ENCODE peak calls at places on chromosomes 7 and 10, in seven cellular contexts. L is HepG2, I is GM12878, Z is K562, P is H1, M is HCT116, H is SK-N-SH. E is an unnamed sample.
A peak's percentile ranks its signal among the peaks of the same experiment; 100 is the strongest.

GRCh38 chr10:8998751-8999150 is 944.3 kb downstream of the GATA3 start:
- DNase-seq in L (no peak), H (no peak), P (no peak), I (no peak), M (no peak), Z (no peak), E (no peak)

GRCh38 chr7:137626469-137627067 is 220.2 kb downstream of the DGKI start:
- DNase-seq in Z (peak; percentile 81), I (peak; percentile 12), M (peak; percentile 31), L (peak; percentile 36), P (peak; percentile 85), H (peak; percentile 41), E (peak; percentile 23)

GRCh38 chr10:132314336-132314735 is 6.6 kb upstream of the STK32C start:
- DNase-seq in H (no peak), M (no peak), P (no peak), L (no peak), I (no peak), Z (no peak), E (no peak)

GRCh38 chr7:103593691-103594090 is 147.7 kb upstream of the SLC26A5 start:
- DNase-seq in L (no peak), P (no peak), Z (no peak), I (no peak), H (no peak), M (no peak), E (no peak)

GRCh38 chr7:50396856-50397255 is 53.3 kb downstream of the FIGNL1 start:
- DNase-seq in L (no peak), H (no peak), P (no peak), M (no peak), Z (no peak), I (no peak), E (no peak)

GRCh38 chr10:79331709-79332108 is 15.6 kb upstream of the PPIF start:
- DNase-seq in H (no peak), L (no peak), Z (peak; percentile 33), P (no peak), M (no peak), I (peak; percentile 81), E (no peak)

GRCh38 chr7:30285067-30285530 is 702 bp downstream of the ZNRF2 start:
- DNase-seq in I (no peak), P (no peak), H (peak; percentile 74), M (no peak), Z (no peak), L (no peak), E (no peak)

GRCh38 chr7:30992414-30992813 is 28.7 kb downstream of the GHRHR start:
- DNase-seq in H (no peak), M (no peak), L (no peak), P (no peak), I (no peak), Z (no peak), E (no peak)

GRCh38 chr10:125063256-125063945 is 97.0 kb downstream of the CTBP2 start:
- DNase-seq in I (no peak), M (no peak), Z (no peak), L (no peak), H (no peak), P (no peak), E (no peak)

GRCh38 chr10:127797339-127797738 is 60.4 kb downstream of the FOXI2 start:
- DNase-seq in M (no peak), I (no peak), L (peak; percentile 8), Z (no peak), P (no peak), H (peak; percentile 4), E (no peak)

GRCh38 chr10:50260791-50261281 is 9.5 kb upstream of the ASAH2 start:
- DNase-seq in L (peak; percentile 53), P (no peak), Z (peak; percentile 37), H (no peak), M (no peak), I (peak; percentile 71), E (no peak)

GRCh38 chr10:119516381-119517234 is 25.9 kb downstream of the RGS10 start:
- DNase-seq in L (no peak), Z (peak; percentile 67), I (peak; percentile 69), P (no peak), H (no peak), M (no peak), E (no peak)

GRCh38 chr10:61781969-61782403 is 119.3 kb downstream of the CABCOCO1 start:
- DNase-seq in I (no peak), L (no peak), H (no peak), M (no peak), P (no peak), Z (peak; percentile 92), E (no peak)

GRCh38 chr7:39582536-39582935 is 16.3 kb downstream of the YAE1 start:
- DNase-seq in Z (no peak), I (no peak), L (no peak), M (no peak), H (no peak), P (no peak), E (no peak)

GRCh38 chr10:5975641-5976473 is 1.5 kb downstream of the IL15RA start:
- DNase-seq in Z (peak; percentile 44), P (no peak), M (no peak), I (peak; percentile 89), L (no peak), H (no peak), E (peak; percentile 32)

GRCh38 chr7:32218741-32219283 is 148.6 kb upstream of the PDE1C start:
- DNase-seq in I (no peak), M (no peak), L (no peak), H (no peak), P (peak; percentile 20), Z (no peak), E (no peak)

GRCh38 chr7:131254211-131254610 is 73.5 kb upstream of the MKLN1 start:
- DNase-seq in Z (no peak), I (no peak), M (no peak), P (no peak), L (no peak), H (no peak), E (no peak)

GRCh38 chr10:78805176-78805575 is 263.6 kb upstream of the ZMIZ1 start:
- DNase-seq in M (no peak), I (no peak), H (peak; percentile 84), P (no peak), Z (no peak), L (no peak), E (peak; percentile 62)

GRCh38 chr10:50325449-50326188 is 74.3 kb upstream of the ASAH2 start:
- DNase-seq in P (no peak), L (no peak), I (no peak), H (no peak), M (peak; percentile 41), Z (peak; percentile 92), E (peak; percentile 52)

GRCh38 chr10:78892383-78893191 is 176.2 kb upstream of the ZMIZ1 start:
- DNase-seq in L (no peak), Z (no peak), P (peak; percentile 24), I (no peak), H (no peak), M (no peak), E (no peak)

DNA sequence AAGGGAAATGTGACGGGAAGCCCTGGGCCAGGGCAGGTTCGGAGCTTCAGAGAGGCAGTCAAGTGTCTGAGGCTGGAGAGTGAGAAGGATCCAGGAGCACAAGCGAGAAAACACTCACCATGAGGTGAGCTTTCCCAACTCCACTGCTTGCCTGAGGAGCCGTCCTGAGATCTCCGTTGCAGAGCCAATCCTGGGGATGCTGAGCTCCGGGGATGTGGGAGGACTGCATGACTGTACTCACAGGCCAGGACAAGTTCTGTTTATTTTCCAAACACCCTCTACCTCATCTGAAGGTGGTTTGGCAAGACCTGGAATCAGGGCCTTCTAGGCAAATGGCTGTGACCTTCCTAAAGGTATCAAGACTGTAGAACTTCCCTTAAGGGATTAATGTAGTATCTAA is 38.7 kb downstream of the GLI3 start:
- DNase-seq in L (no peak), M (no peak), Z (no peak), P (no peak), H (no peak), I (no peak), E (peak; percentile 24)
- TF ChIP-seq JUND in L (no peak), M (no peak), Z (no peak), P (no peak), H (no peak), I (no peak), E (no peak)

DNA sequence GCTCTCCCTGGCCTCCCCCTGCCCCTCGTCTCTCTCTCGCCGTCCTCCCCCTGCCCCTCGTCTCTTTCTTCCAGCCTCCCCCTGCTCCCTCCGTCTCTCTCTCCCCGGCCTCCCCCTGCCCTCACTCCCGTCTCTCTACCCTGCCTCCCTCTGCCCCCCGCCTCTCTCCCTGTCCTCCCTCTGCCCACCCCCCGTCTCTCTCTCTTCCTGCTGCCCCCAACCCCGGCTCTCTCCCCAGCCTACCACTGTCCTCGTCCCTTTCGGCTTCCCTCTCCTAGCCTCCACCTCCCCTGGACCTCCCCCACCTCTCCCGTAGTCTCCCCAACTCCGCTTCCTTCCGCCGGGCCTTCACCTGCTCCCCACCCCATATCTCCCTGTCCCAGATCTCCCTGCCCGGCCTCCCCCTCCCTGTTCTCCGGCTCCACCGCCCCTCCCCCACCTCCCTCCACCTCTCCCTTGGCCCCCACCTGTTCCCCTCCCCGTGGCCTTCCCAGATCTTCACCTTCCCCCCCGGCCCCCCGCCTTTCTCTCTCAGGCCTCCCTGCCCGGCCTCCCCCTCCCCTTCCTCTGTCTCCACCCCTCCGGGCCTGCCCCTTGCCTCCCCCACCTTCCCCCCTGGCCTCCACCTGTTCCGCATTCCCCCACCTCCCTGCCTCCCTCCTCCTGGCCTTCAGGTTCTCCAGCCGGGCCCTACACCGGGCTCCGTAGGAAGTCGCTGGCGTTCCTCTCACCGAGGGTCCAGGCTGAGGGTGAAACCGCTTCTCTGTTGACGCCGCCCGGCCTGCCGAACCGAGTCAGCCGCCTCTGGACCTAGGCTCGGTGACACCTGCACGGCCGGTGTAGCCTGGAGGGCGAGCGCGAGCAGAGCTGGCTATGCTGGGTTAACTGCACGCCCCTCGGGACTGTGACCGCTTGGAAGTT is 1.2 kb downstream of the GET4 start:
- DNase-seq in P (no peak), Z (peak; percentile 92), I (no peak), L (peak; percentile 23), M (no peak), H (peak; percentile 68), E (peak; percentile 87)
- TF ChIP-seq JUND in P (no peak), Z (no peak), I (no peak), L (no peak), M (no peak), H (no peak), E (no peak)

DNA sequence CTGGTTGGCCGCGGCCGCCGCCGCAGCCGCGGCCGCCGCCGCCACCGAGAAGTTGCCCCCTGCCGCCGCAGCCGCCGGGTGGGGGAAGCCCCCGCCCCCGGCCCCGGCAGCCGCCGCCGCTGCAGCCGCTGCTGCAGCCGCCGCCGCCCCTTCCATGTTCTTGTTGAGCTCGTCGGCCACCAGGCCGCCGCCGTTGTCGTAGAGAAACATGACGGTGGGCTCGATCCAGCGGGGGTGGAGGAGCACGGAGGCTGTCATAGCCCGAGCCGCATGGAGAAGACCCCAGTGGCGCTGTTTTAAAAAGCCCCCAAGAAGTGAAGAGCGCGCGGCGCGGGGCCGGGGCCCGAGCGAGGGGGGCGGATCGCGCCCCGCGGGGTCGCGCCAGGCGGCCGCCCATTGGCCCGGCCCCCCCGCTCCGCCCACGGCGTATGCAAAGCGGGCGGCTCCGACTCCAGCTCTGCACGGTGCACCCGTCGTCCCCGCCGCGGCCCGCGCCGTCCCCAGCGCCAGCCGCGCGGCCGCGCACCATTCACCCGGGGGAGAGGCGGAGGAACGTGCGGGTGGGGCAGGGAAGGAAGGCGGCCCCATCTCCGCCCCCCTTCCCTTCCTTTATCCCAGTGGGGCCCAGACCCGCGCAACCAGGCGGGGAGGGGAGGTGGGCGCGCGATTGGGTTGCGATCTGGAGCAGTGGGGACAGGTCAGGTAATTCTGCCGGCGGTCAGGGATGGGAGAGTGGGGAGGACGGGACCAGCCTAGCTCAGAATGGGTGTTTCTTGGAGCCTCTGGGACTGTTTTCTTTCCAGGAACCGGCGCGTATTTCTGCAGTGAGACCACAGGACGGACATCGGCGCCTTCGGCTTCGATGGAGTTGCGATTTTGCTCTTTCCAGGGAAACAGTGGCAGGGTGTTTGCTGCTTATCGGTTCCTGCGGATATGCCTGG is at the start of gene HOXA13:
- DNase-seq in I (no peak), H (peak; percentile 84), Z (peak; percentile 5), P (peak; percentile 72), L (no peak), M (peak; percentile 48), E (no peak)
- TF ChIP-seq JUND in I (no peak), H (no peak), Z (no peak), P (no peak), L (no peak), M (no peak), E (no peak)

GRCh38 chr10:12333382-12334185 is 15.8 kb upstream of the CAMK1D start:
- DNase-seq in Z (no peak), H (peak; percentile 77), M (peak; percentile 78), I (no peak), L (no peak), P (no peak), E (peak; percentile 92)
- TF ChIP-seq JUND in Z (no peak), H (peak; percentile 89), M (peak; percentile 68), I (no peak), L (no peak), P (no peak), E (peak; percentile 57)